ENCODE peak calls at places on chromosomes 12 and 14, in ten cellular contexts. D is dorsolateral prefrontal cortex; L is NCI-H1930; O is stimulated activated CD4-positive, alpha-beta T cell treated with anti-CD3 and anti-CD28 coated beads, Interleukin-4, amount 100 ng/mL, for 48 hours; A is Daoy; U is HTR-8/SVneo; T is NCI-H1694; K is caudate nucleus; Y is naive thymus-derived CD8-positive, alpha-beta T cell; B is activated CD4-positive, alpha-beta memory T cell treated with anti-CD3 and anti-CD28 coated beads, Interleukin-2, amount 10 ng/mL, durations not matched to agents 7 days and 5 days. S is an unnamed sample.

GRCh38 chr12:25583545-25583944 is 30.5 kb upstream of the LMNTD1 start:
- DNase-seq in D (no peak), L (no peak), O (no peak), A (peak; percentile 34), U (peak; percentile 11), T (no peak), K (no peak), Y (no peak), B (no peak), S (no peak)

GRCh38 chr14:99004112-99004511 is 267.9 kb downstream of the BCL11B start:
- DNase-seq in D (no peak), L (no peak), O (no peak), A (no peak), U (no peak), T (no peak), K (no peak), Y (no peak), B (no peak), S (no peak)

GRCh38 chr12:32181498-32182175 is 75.0 kb downstream of the BICD1 start:
- DNase-seq in D (no peak), L (peak; percentile 41), O (no peak), A (no peak), U (no peak), T (peak; percentile 86), K (no peak), Y (no peak), B (no peak), S (no peak)

GRCh38 chr12:101582937-101583336 is 11.8 kb upstream of the MYBPC1 start:
- DNase-seq in D (no peak), L (no peak), O (no peak), A (no peak), U (no peak), T (no peak), K (no peak), Y (no peak), B (no peak), S (no peak)

GRCh38 chr12:49622501-49623141 is 740 bp upstream of the PRPF40B start:
- DNase-seq in D (no peak), L (no peak), O (no peak), A (peak; percentile 25), U (peak; percentile 24), T (peak; percentile 39), K (peak; percentile 24), Y (peak; percentile 46), B (peak; percentile 66), S (no peak)

GRCh38 chr14:33098016-33098415 is 159.3 kb downstream of the NPAS3 start:
- DNase-seq in D (no peak), L (no peak), O (no peak), A (no peak), U (no peak), T (no peak), K (no peak), Y (no peak), B (no peak), S (no peak)

GRCh38 chr12:2976581-2976996 is 17.4 kb downstream of the TEAD4 start:
- DNase-seq in D (no peak), L (no peak), O (no peak), A (no peak), U (no peak), T (no peak), K (no peak), Y (no peak), B (no peak), S (no peak)

GRCh38 chr14:80679273-80679672 is 262.3 kb downstream of the CEP128 start:
- DNase-seq in D (no peak), L (no peak), O (no peak), A (no peak), U (no peak), T (no peak), K (no peak), Y (no peak), B (no peak), S (no peak)

GRCh38 chr12:26633591-26634210 is 199.3 kb downstream of the ITPR2 start:
- DNase-seq in D (no peak), L (peak; percentile 11), O (no peak), A (peak; percentile 76), U (no peak), T (no peak), K (no peak), Y (no peak), B (no peak), S (no peak)

GRCh38 chr14:88992011-88992410 is 167.6 kb downstream of the TTC8 start:
- DNase-seq in D (no peak), L (no peak), O (no peak), A (no peak), U (no peak), T (no peak), K (no peak), Y (no peak), B (no peak), S (no peak)

GRCh38 chr12:91819132-91819447 is 326.6 kb downstream of the BTG1 start:
- DNase-seq in D (no peak), L (no peak), O (no peak), A (no peak), U (no peak), T (no peak), K (no peak), Y (no peak), B (no peak), S (no peak)

GRCh38 chr14:48726080-48726642 is 860.0 kb downstream of the RPS29 start:
- DNase-seq in D (no peak), L (no peak), O (no peak), A (no peak), U (no peak), T (no peak), K (no peak), Y (no peak), B (no peak), S (no peak)

GRCh38 chr12:75913502-75914110 is 118.0 kb downstream of the PHLDA1 start:
- DNase-seq in D (no peak), L (no peak), O (peak; percentile 27), A (no peak), U (no peak), T (no peak), K (no peak), Y (no peak), B (no peak), S (peak; percentile 5)

GRCh38 chr14:69928111-69928523 is 48.9 kb downstream of the SMOC1 start:
- DNase-seq in D (no peak), L (no peak), O (no peak), A (peak; percentile 54), U (peak; percentile 47), T (no peak), K (no peak), Y (no peak), B (no peak), S (no peak)

GRCh38 chr14:37594916-37595808 is at the start of the genes FOXA1 and TTC6:
- DNase-seq in D (no peak), L (peak; percentile 58), O (no peak), A (peak; percentile 85), U (no peak), T (peak; percentile 32), K (no peak), Y (no peak), B (no peak), S (no peak)

GRCh38 chr12:77167801-77168200 is 102.4 kb upstream of the E2F7 start:
- DNase-seq in D (no peak), L (no peak), O (no peak), A (no peak), U (no peak), T (no peak), K (no peak), Y (no peak), B (no peak), S (no peak)